ENCODE peak calls at places on chromosomes 6 and 20, in seven cellular contexts. R is Peyer's patch, V is prostate gland, J is stomach, W is HCT116, D is suprapubic skin, Z is A549. S is an unnamed sample.

GRCh38 chr6:132527791-132528190 is 10.3 kb upstream of the TAAR9 start:
- DNase-seq in D (no peak), R (no peak), V (no peak), Z (peak; percentile 34), W (peak; percentile 83), J (no peak), S (no peak)

GRCh38 chr6:12361042-12361765 is 71.0 kb downstream of the EDN1 start:
- DNase-seq in D (no peak), Z (no peak), J (no peak), W (no peak), V (no peak), R (no peak), S (no peak)

GRCh38 chr20:37360515-37361115 is 14.7 kb downstream of the SRC start:
- DNase-seq in Z (no peak), R (peak; percentile 22), W (no peak), D (peak; percentile 62), V (no peak), J (no peak), S (no peak)

GRCh38 chr20:33789109-33789857 is 21.9 kb upstream of the CHMP4B start:
- DNase-seq in V (peak; percentile 89), Z (peak; percentile 96), J (peak; percentile 85), W (peak; percentile 98), R (peak; percentile 95), D (no peak), S (no peak)

GRCh38 chr6:14871196-14871595 is 374.7 kb upstream of the JARID2 start:
- DNase-seq in R (no peak), J (no peak), W (no peak), V (no peak), D (no peak), Z (no peak), S (no peak)

GRCh38 chr6:144321839-144322591 is 36.9 kb downstream of the UTRN start:
- DNase-seq in W (no peak), V (no peak), R (no peak), J (no peak), D (no peak), Z (peak; percentile 21), S (no peak)

GRCh38 chr6:161198176-161198575 is 75.7 kb downstream of the AGPAT4 start:
- DNase-seq in D (no peak), J (no peak), Z (no peak), R (no peak), V (no peak), W (no peak), S (no peak)

GRCh38 chr20:17304785-17305184 is 77.9 kb downstream of the PCSK2 start:
- DNase-seq in W (no peak), V (no peak), Z (no peak), D (no peak), R (no peak), J (no peak), S (no peak)

GRCh38 chr6:130829333-130829910 is 2.2 kb downstream of the SMLR1 start:
- DNase-seq in J (no peak), D (no peak), Z (no peak), V (no peak), R (no peak), W (no peak), S (no peak)

GRCh38 chr6:49546371-49546770 is 4.1 kb upstream of the C6orf141 start:
- DNase-seq in V (no peak), W (no peak), Z (no peak), D (no peak), R (no peak), J (no peak), S (no peak)

GRCh38 chr20:32484221-32485125 is 100.7 kb downstream of the NOL4L start:
- DNase-seq in W (no peak), J (peak; percentile 50), Z (peak; percentile 52), D (no peak), R (peak; percentile 67), V (peak; percentile 36), S (no peak)

GRCh38 chr6:75611702-75612375 is 10.2 kb downstream of the SENP6 start:
- DNase-seq in J (no peak), D (no peak), Z (no peak), V (no peak), R (no peak), W (no peak), S (no peak)

GRCh38 chr6:35063701-35064507 is 77.2 kb downstream of the TCP11 start:
- DNase-seq in V (no peak), R (no peak), D (no peak), Z (no peak), W (no peak), J (no peak), S (no peak)

GRCh38 chr20:59731371-59731770 is 127.0 kb downstream of the PHACTR3 start:
- DNase-seq in V (no peak), R (no peak), J (no peak), D (peak; percentile 24), W (no peak), Z (no peak), S (no peak)

GRCh38 chr20:50996901-50997830 is 25.7 kb downstream of the KCNG1 start:
- DNase-seq in R (no peak), W (no peak), J (no peak), Z (no peak), D (no peak), V (no peak), S (no peak)

GRCh38 chr6:161011509-161012480 is 20.2 kb downstream of the MAP3K4 start:
- DNase-seq in J (no peak), V (no peak), D (no peak), R (no peak), Z (no peak), W (no peak), S (no peak)

GRCh38 chr20:17505664-17506517 is 25.3 kb downstream of the BFSP1 start:
- DNase-seq in R (peak; percentile 53), J (no peak), W (no peak), V (no peak), Z (no peak), D (peak; percentile 78), S (no peak)

GRCh38 chr20:4985658-4986057 is 15.7 kb downstream of the SLC23A2 start:
- DNase-seq in Z (no peak), W (no peak), V (no peak), R (no peak), J (no peak), D (no peak), S (no peak)

GRCh38 chr20:13839421-13840092 is 54.7 kb downstream of the NDUFAF5 start:
- DNase-seq in J (no peak), V (no peak), R (no peak), D (no peak), Z (no peak), W (no peak), S (peak; percentile 79)

GRCh38 chr6:27873101-27874030 is 38.8 kb downstream of the OR2B2 start:
- DNase-seq in W (no peak), D (no peak), V (peak; percentile 53), R (peak; percentile 88), J (peak; percentile 68), Z (peak; percentile 83), S (no peak)

GRCh38 chr6:113511100-113511499 is 346.0 kb upstream of the MARCKS start:
- DNase-seq in J (no peak), R (no peak), V (no peak), W (no peak), Z (no peak), D (no peak), S (no peak)

GRCh38 chr6:157304840-157305675 is 18.3 kb downstream of the TMEM242 start:
- DNase-seq in D (no peak), J (peak; percentile 44), R (peak; percentile 71), V (no peak), W (no peak), Z (no peak), S (no peak)

GRCh38 chr6:125102901-125103300 is 50.7 kb upstream of the TPD52L1 start:
- DNase-seq in Z (peak; percentile 70), V (no peak), D (no peak), J (no peak), W (peak; percentile 21), R (no peak), S (no peak)

GRCh38 chr6:51057296-51057695 is 238.6 kb downstream of the TFAP2B start:
- DNase-seq in Z (no peak), J (no peak), D (no peak), V (no peak), W (no peak), R (no peak), S (no peak)

GRCh38 chr6:51062166-51062722 is 243.6 kb downstream of the TFAP2B start:
- DNase-seq in V (no peak), Z (no peak), R (no peak), J (no peak), D (no peak), W (no peak), S (no peak)

GRCh38 chr6:51060262-51060762 is 241.6 kb downstream of the TFAP2B start:
- DNase-seq in Z (no peak), R (no peak), J (no peak), V (no peak), W (no peak), D (no peak), S (no peak)
- H3K4me1 ChIP-seq in Z (no peaks in the 10 kb centered on the region), R (no peaks in the 10 kb centered on the region), J (no peaks in the 10 kb centered on the region), V (no peaks in the 10 kb centered on the region), W (no peaks in the 10 kb centered on the region), D (no peaks in the 10 kb centered on the region), S (no peaks in the 10 kb centered on the region)

GRCh38 chr6:41047745-41048742 is 5.0 kb upstream of the APOBEC2 start:
- DNase-seq in Z (no peak), W (no peak), V (no peak), D (no peak), R (no peak), J (peak; percentile 49), S (no peak)
- TF ChIP-seq POLR2A in Z (no peak), W (no peak), V (no peak), D (no peak), R (no peak), J (no peak), S (no peak)

GRCh38 chr20:23199356-23199755 is 113.2 kb upstream of the CD93 start:
- DNase-seq in D (no peak), W (no peak), V (no peak), R (no peak), Z (no peak), J (no peak), S (no peak)
- H3K4me1 ChIP-seq in D (peaks cover 18% of the 10 kb centered on the region), W (no peaks in the 10 kb centered on the region), V (peaks cover 1% of the 10 kb centered on the region), R (no peaks in the 10 kb centered on the region), Z (no peaks in the 10 kb centered on the region), J (no peaks in the 10 kb centered on the region), S (peaks cover 15% of the 10 kb centered on the region)

GRCh38 chr6:42088101-42088591 is 37.8 kb downstream of the TAF8 start:
- DNase-seq in V (no peak), R (no peak), D (no peak), W (no peak), J (no peak), Z (peak; percentile 66), S (no peak)

GRCh38 chr6:42095066-42095465 is 44.7 kb downstream of the TAF8 start:
- DNase-seq in Z (no peak), D (no peak), V (no peak), W (no peak), J (no peak), R (no peak), S (no peak)

GRCh38 chr6:42093582-42094329 is 43.4 kb downstream of the TAF8 start:
- DNase-seq in W (no peak), J (peak; percentile 46), V (no peak), Z (no peak), D (no peak), R (peak; percentile 66), S (no peak)

GRCh38 chr6:42090819-42091717 is 40.7 kb downstream of the TAF8 start:
- DNase-seq in D (no peak), J (no peak), R (no peak), Z (no peak), V (no peak), W (no peak), S (no peak)

DNA sequence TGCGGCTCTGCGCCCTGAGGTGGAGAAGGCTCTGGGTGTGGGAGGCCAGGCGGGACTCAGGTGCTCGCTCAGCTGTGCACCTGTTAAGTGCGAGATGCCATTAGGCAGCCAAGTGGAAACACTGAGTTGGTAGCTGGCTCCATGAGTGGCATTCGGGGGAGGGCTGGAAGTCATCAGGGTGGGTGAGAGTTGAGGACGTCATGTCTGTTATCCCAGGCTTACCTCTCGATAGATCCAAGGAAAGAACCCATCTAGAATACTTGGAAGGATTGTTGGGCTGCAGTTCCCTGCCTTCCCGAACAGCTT is 41.3 kb downstream of the TAF8 start:
- DNase-seq in J (no peak), D (no peak), V (no peak), R (no peak), Z (no peak), W (no peak), S (no peak)
- TF ChIP-seq POLR2A in J (no peak), D (no peak), V (no peak), R (no peak), Z (no peak), W (no peak), S (no peak)